ENCODE peak calls at places on chromosome X, in ten cellular contexts. T, D, X, K, O, M, Z, Y, A and G are unnamed samples.
A peak's percentile ranks its signal among the peaks of the same experiment; 100 is the strongest.

GRCh38 chrX:15373986-15374385 is 10.2 kb downstream of the VEGFD start:
- DNase-seq in T (no peak), D (no peak), X (no peak), K (no peak), O (no peak), M (no peak), Z (no peak), Y (no peak), A (no peak), G (no peak)

GRCh38 chrX:45300638-45301037 is 100.0 kb upstream of the DIPK2B start:
- DNase-seq in T (no peak), D (no peak), X (no peak), K (no peak), O (no peak), M (no peak), Z (no peak), Y (no peak), A (no peak), G (no peak)

GRCh38 chrX:104376937-104377336 is 122.2 kb upstream of the ESX1 start:
- DNase-seq in T (no peak), D (no peak), X (no peak), K (no peak), O (no peak), M (no peak), Z (no peak), Y (no peak), A (no peak), G (no peak)

GRCh38 chrX:101550825-101551767 is 749 bp downstream of the ARMCX1 start:
- DNase-seq in T (peak; percentile 52), D (peak; percentile 41), X (peak; percentile 56), K (peak; percentile 61), O (peak; percentile 46), M (peak; percentile 67), Z (no peak), Y (peak; percentile 37), A (peak; percentile 69), G (peak; percentile 56)

GRCh38 chrX:88135735-88136134 is 611.3 kb upstream of the CPXCR1 start:
- DNase-seq in T (no peak), D (peak; percentile 0), X (no peak), K (peak; percentile 2), O (no peak), M (no peak), Z (no peak), Y (no peak), A (no peak), G (peak; percentile 42)

GRCh38 chrX:110384490-110384889 is 25.8 kb downstream of the RTL9 start:
- DNase-seq in T (no peak), D (peak; percentile 53), X (no peak), K (peak; percentile 80), O (no peak), M (peak; percentile 16), Z (no peak), Y (no peak), A (no peak), G (peak; percentile 22)

GRCh38 chrX:118497180-118497814 is 1.7 kb downstream of the DOCK11 start:
- DNase-seq in T (no peak), D (no peak), X (no peak), K (no peak), O (no peak), M (no peak), Z (no peak), Y (no peak), A (no peak), G (peak; percentile 3)

GRCh38 chrX:47634871-47635575 is 5.3 kb upstream of the CFP start:
- DNase-seq in T (no peak), D (no peak), X (no peak), K (no peak), O (no peak), M (no peak), Z (no peak), Y (no peak), A (no peak), G (no peak)

GRCh38 chrX:141455103-141455502 is 129.4 kb downstream of the SPANXA1 start:
- DNase-seq in T (no peak), D (no peak), X (no peak), K (no peak), O (no peak), M (no peak), Z (no peak), Y (no peak), A (no peak), G (no peak)

GRCh38 chrX:13464599-13465275 is 104.7 kb upstream of the EGFL6 start:
- DNase-seq in T (no peak), D (peak; percentile 36), X (no peak), K (no peak), O (no peak), M (no peak), Z (no peak), Y (no peak), A (no peak), G (no peak)

GRCh38 chrX:65697915-65698796 is 30.7 kb downstream of the MSN start:
- DNase-seq in T (peak; percentile 37), D (peak; percentile 46), X (no peak), K (peak; percentile 41), O (peak; percentile 47), M (no peak), Z (peak; percentile 5), Y (peak; percentile 3), A (peak; percentile 61), G (no peak)

GRCh38 chrX:153728095-153728494 is 3.4 kb downstream of the ABCD1 start:
- DNase-seq in T (no peak), D (no peak), X (no peak), K (no peak), O (no peak), M (no peak), Z (no peak), Y (no peak), A (no peak), G (no peak)

GRCh38 chrX:42755820-42756219 is 22.1 kb downstream of the PPP1R2C start:
- DNase-seq in T (peak; percentile 41), D (peak; percentile 28), X (peak; percentile 13), K (peak; percentile 0), O (no peak), M (peak; percentile 13), Z (no peak), Y (no peak), A (peak; percentile 54), G (no peak)